ENCODE peak calls at places on chromosomes 16 and 17, in nine cellular contexts. W is activated T-cell treated with anti-CD3 and anti-CD28 coated beads, Interleukin-2, amount 50 U/mL, for 4 hours; B is cardiac muscle cell; I is B cell; Z is fibroblast of pulmonary artery; N is lower lobe of right lung; C is skeletal muscle cell; G is stimulated activated CD4-positive, alpha-beta T cell treated with anti-CD3 and anti-CD28 coated beads, Interleukin-12 subunit alpha, Interleukin-12 subunit beta, amount 100 ng/mL, for 24 hours; V is neuronal stem cell. X is an unnamed sample.

GRCh38 chr16:27220527-27220926 is 17.2 kb downstream of the KDM8 start:
- DNase-seq in W (no peak), B (no peak), I (no peak), Z (no peak), N (no peak), C (no peak), G (no peak), V (no peak), X (no peak)

GRCh38 chr16:49414651-49415050 is 41.0 kb downstream of the C16orf78 start:
- DNase-seq in W (no peak), B (no peak), I (no peak), Z (no peak), N (no peak), C (no peak), G (no peak), V (no peak), X (no peak)

GRCh38 chr17:77258638-77259037 is 117.9 kb downstream of the SEC14L1 start:
- DNase-seq in W (no peak), B (no peak), I (no peak), Z (no peak), N (no peak), C (no peak), G (no peak), V (no peak), X (no peak)

GRCh38 chr16:23635958-23636357 is 5.2 kb downstream of the PALB2 start:
- DNase-seq in W (no peak), B (no peak), I (no peak), Z (no peak), N (no peak), C (no peak), G (no peak), V (no peak), X (no peak)

GRCh38 chr16:84284168-84284722 is 10.4 kb upstream of the WFDC1 start:
- DNase-seq in W (no peak), B (peak), I (no peak), Z (peak), N (peak), C (no peak), G (no peak), V (no peak), X (no peak)

GRCh38 chr17:43151880-43152456 is 19.0 kb upstream of the NBR1 start:
- DNase-seq in W (no peak), B (no peak), I (no peak), Z (no peak), N (no peak), C (no peak), G (no peak), V (no peak), X (no peak)

GRCh38 chr17:58535431-58535830 is 21.0 kb upstream of the MTMR4 start:
- DNase-seq in W (no peak), B (peak), I (no peak), Z (peak), N (no peak), C (no peak), G (no peak), V (no peak), X (no peak)

GRCh38 chr17:64002658-64003525 is 4.7 kb downstream of the PRR29 start:
- DNase-seq in W (no peak), B (no peak), I (no peak), Z (no peak), N (no peak), C (no peak), G (no peak), V (no peak), X (no peak)

GRCh38 chr16:15988268-15989013 is 39.0 kb downstream of the ABCC1 start:
- DNase-seq in W (no peak), B (peak), I (no peak), Z (peak), N (no peak), C (no peak), G (no peak), V (no peak), X (no peak)

GRCh38 chr16:51994597-51994996 is 552.3 kb downstream of the TOX3 start:
- DNase-seq in W (no peak), B (no peak), I (no peak), Z (no peak), N (peak), C (no peak), G (no peak), V (no peak), X (no peak)

GRCh38 chr17:56676807-56677206 is 83.3 kb downstream of the NOG start:
- DNase-seq in W (no peak), B (no peak), I (no peak), Z (no peak), N (no peak), C (no peak), G (no peak), V (no peak), X (no peak)

GRCh38 chr17:38585056-38585804 is 20.5 kb downstream of the SRCIN1 start:
- DNase-seq in W (no peak), B (no peak), I (no peak), Z (no peak), N (no peak), C (no peak), G (no peak), V (no peak), X (no peak)

GRCh38 chr16:75312875-75313274 is 61.5 kb upstream of the BCAR1 start:
- DNase-seq in W (no peak), B (no peak), I (no peak), Z (no peak), N (no peak), C (no peak), G (no peak), V (no peak), X (no peak)

GRCh38 chr17:50255766-50256480 is 18.3 kb upstream of the TMEM92 start:
- DNase-seq in W (no peak), B (no peak), I (no peak), Z (no peak), N (no peak), C (no peak), G (no peak), V (no peak), X (no peak)

GRCh38 chr17:36928450-36929125 is 8.7 kb upstream of the LHX1 start:
- DNase-seq in W (no peak), B (no peak), I (peak), Z (no peak), N (no peak), C (no peak), G (no peak), V (no peak), X (no peak)

GRCh38 chr17:17173921-17174320 is 32.2 kb downstream of the PLD6 start:
- DNase-seq in W (no peak), B (no peak), I (no peak), Z (no peak), N (no peak), C (no peak), G (no peak), V (no peak), X (no peak)

GRCh38 chr16:31093132-31093703 is 1.4 kb downstream of the VKORC1 start:
- DNase-seq in W (no peak), B (peak), I (no peak), Z (no peak), N (no peak), C (no peak), G (no peak), V (peak), X (no peak)

GRCh38 chr17:77140878-77141767 is at the start of gene SEC14L1:
- DNase-seq in W (peak), B (peak), I (peak), Z (peak), N (peak), C (no peak), G (peak), V (peak), X (peak)

GRCh38 chr17:45923511-45924268 is 29.3 kb downstream of the MAPT start:
- DNase-seq in W (no peak), B (peak), I (no peak), Z (peak), N (no peak), C (peak), G (no peak), V (no peak), X (no peak)

GRCh38 chr17:151886-152859 is 14.8 kb downstream of the SCGB1C2 start:
- DNase-seq in W (no peak), B (no peak), I (no peak), Z (no peak), N (peak), C (no peak), G (no peak), V (no peak), X (no peak)

GRCh38 chr16:17241264-17241835 is 229.4 kb downstream of the XYLT1 start:
- DNase-seq in W (no peak), B (no peak), I (no peak), Z (no peak), N (no peak), C (no peak), G (no peak), V (no peak), X (no peak)

GRCh38 chr16:53882310-53882709 is 178.4 kb downstream of the FTO start:
- DNase-seq in W (no peak), B (no peak), I (no peak), Z (no peak), N (no peak), C (no peak), G (no peak), V (no peak), X (no peak)